ENCODE peak calls at places on chromosomes 16 and 17, in seven cellular contexts. One of them, this sample, is unnamed.

GRCh38 chr17:38919316-38920078 is 5.9 kb upstream of the LASP1NB start:
- DNase-seq in Peyer's patch: peak
- DNase-seq in stomach: peak
- DNase-seq in A549: no peak
- DNase-seq in ovary: peak
- DNase-seq in K562: no peak
- DNase-seq in IMR-90: no peak
- DNase-seq in this sample: no peak

GRCh38 chr16:70438983-70439862 is at the start of gene ST3GAL2:
- DNase-seq in Peyer's patch: peak
- DNase-seq in A549: peak
- DNase-seq in ovary: peak
- DNase-seq in IMR-90: peak
- DNase-seq in K562: peak
- DNase-seq in stomach: peak
- DNase-seq in this sample: peak

GRCh38 chr16:13957197-13958078 is 37.5 kb downstream of the ERCC4 start:
- DNase-seq in IMR-90: peak
- DNase-seq in A549: peak
- DNase-seq in K562: peak
- DNase-seq in stomach: peak
- DNase-seq in ovary: peak
- DNase-seq in Peyer's patch: peak
- DNase-seq in this sample: peak

GRCh38 chr17:21020622-21021021 is 22.2 kb downstream of the USP22 start:
- DNase-seq in ovary: no peak
- DNase-seq in IMR-90: no peak
- DNase-seq in Peyer's patch: peak
- DNase-seq in A549: no peak
- DNase-seq in K562: no peak
- DNase-seq in stomach: no peak
- DNase-seq in this sample: no peak

GRCh38 chr17:65457183-65457582 is 104.3 kb downstream of the AXIN2 start:
- DNase-seq in K562: no peak
- DNase-seq in A549: no peak
- DNase-seq in Peyer's patch: no peak
- DNase-seq in stomach: no peak
- DNase-seq in ovary: no peak
- DNase-seq in IMR-90: no peak
- DNase-seq in this sample: no peak

GRCh38 chr16:72884573-72884972 is 163.4 kb downstream of the ZFHX3 start:
- DNase-seq in stomach: no peak
- DNase-seq in ovary: no peak
- DNase-seq in K562: no peak
- DNase-seq in Peyer's patch: no peak
- DNase-seq in IMR-90: no peak
- DNase-seq in A549: no peak
- DNase-seq in this sample: no peak

GRCh38 chr17:28744104-28744801 is 442 bp downstream of the TRAF4 start:
- DNase-seq in ovary: peak
- DNase-seq in A549: peak
- DNase-seq in stomach: peak
- DNase-seq in Peyer's patch: peak
- DNase-seq in IMR-90: peak
- DNase-seq in K562: peak
- DNase-seq in this sample: peak

GRCh38 chr17:43832976-43833829 is at the start of gene MPP3:
- DNase-seq in A549: peak
- DNase-seq in IMR-90: peak
- DNase-seq in ovary: peak
- DNase-seq in K562: peak
- DNase-seq in stomach: peak
- DNase-seq in Peyer's patch: peak
- DNase-seq in this sample: peak

GRCh38 chr16:51762081-51762995 is 611.3 kb upstream of the SALL1 start:
- DNase-seq in K562: peak
- DNase-seq in stomach: peak
- DNase-seq in IMR-90: peak
- DNase-seq in Peyer's patch: peak
- DNase-seq in A549: peak
- DNase-seq in ovary: peak
- DNase-seq in this sample: peak

GRCh38 chr17:4208228-4208627 is 55.6 kb downstream of the ANKFY1 start:
- DNase-seq in IMR-90: peak
- DNase-seq in Peyer's patch: no peak
- DNase-seq in A549: no peak
- DNase-seq in K562: no peak
- DNase-seq in stomach: no peak
- DNase-seq in ovary: no peak
- DNase-seq in this sample: no peak

GRCh38 chr17:1969712-1970111 is 55.4 kb downstream of the RTN4RL1 start:
- DNase-seq in A549: no peak
- DNase-seq in stomach: no peak
- DNase-seq in IMR-90: no peak
- DNase-seq in ovary: no peak
- DNase-seq in Peyer's patch: no peak
- DNase-seq in K562: no peak
- DNase-seq in this sample: no peak

GRCh38 chr16:86681440-86681838 is 103.1 kb downstream of the FOXL1 start:
- DNase-seq in A549: no peak
- DNase-seq in ovary: no peak
- DNase-seq in IMR-90: no peak
- DNase-seq in stomach: no peak
- DNase-seq in K562: no peak
- DNase-seq in Peyer's patch: no peak
- DNase-seq in this sample: no peak

GRCh38 chr17:66531826-66532439 is 229.5 kb downstream of the PRKCA start:
- DNase-seq in A549: no peak
- DNase-seq in stomach: no peak
- DNase-seq in ovary: no peak
- DNase-seq in Peyer's patch: no peak
- DNase-seq in K562: no peak
- DNase-seq in IMR-90: peak
- DNase-seq in this sample: no peak

GRCh38 chr17:37466471-37466870 is 23.2 kb upstream of the DUSP14 start:
- DNase-seq in ovary: no peak
- DNase-seq in A549: no peak
- DNase-seq in K562: no peak
- DNase-seq in Peyer's patch: no peak
- DNase-seq in IMR-90: no peak
- DNase-seq in stomach: no peak
- DNase-seq in this sample: no peak

GRCh38 chr17:7294614-7295153 is at the start of gene YBX2:
- DNase-seq in stomach: peak
- DNase-seq in Peyer's patch: peak
- DNase-seq in ovary: no peak
- DNase-seq in IMR-90: peak
- DNase-seq in K562: peak
- DNase-seq in A549: peak
- DNase-seq in this sample: no peak

GRCh38 chr16:53678756-53679334 is 24.8 kb downstream of the RPGRIP1L start:
- DNase-seq in A549: no peak
- DNase-seq in K562: no peak
- DNase-seq in IMR-90: peak
- DNase-seq in Peyer's patch: no peak
- DNase-seq in stomach: no peak
- DNase-seq in ovary: no peak
- DNase-seq in this sample: no peak

GRCh38 chr16:68289621-68290329 is 21.0 kb downstream of the SLC7A6OS start:
- DNase-seq in A549: no peak
- DNase-seq in ovary: no peak
- DNase-seq in stomach: no peak
- DNase-seq in K562: peak
- DNase-seq in IMR-90: no peak
- DNase-seq in Peyer's patch: peak
- DNase-seq in this sample: no peak

GRCh38 chr16:75398333-75398732 is 35.0 kb downstream of the CFDP1 start:
- DNase-seq in stomach: no peak
- DNase-seq in IMR-90: no peak
- DNase-seq in Peyer's patch: no peak
- DNase-seq in K562: no peak
- DNase-seq in A549: no peak
- DNase-seq in ovary: no peak
- DNase-seq in this sample: no peak

GRCh38 chr17:39687101-39687545 is 734 bp downstream of the PGAP3 start:
- DNase-seq in A549: no peak
- DNase-seq in stomach: no peak
- DNase-seq in K562: no peak
- DNase-seq in Peyer's patch: no peak
- DNase-seq in IMR-90: no peak
- DNase-seq in ovary: no peak
- DNase-seq in this sample: no peak

GRCh38 chr17:56777859-56778258 is 55.9 kb downstream of the C17orf67 start:
- DNase-seq in IMR-90: peak
- DNase-seq in A549: no peak
- DNase-seq in Peyer's patch: no peak
- DNase-seq in K562: no peak
- DNase-seq in ovary: no peak
- DNase-seq in stomach: no peak
- DNase-seq in this sample: no peak

GRCh38 chr16:5349661-5350060 is 252.1 kb upstream of the EEF2KMT start:
- DNase-seq in K562: no peak
- DNase-seq in stomach: no peak
- DNase-seq in IMR-90: no peak
- DNase-seq in Peyer's patch: no peak
- DNase-seq in A549: no peak
- DNase-seq in ovary: no peak
- DNase-seq in this sample: no peak

GRCh38 chr16:69469807-69470561 is 45.6 kb downstream of the CYB5B start:
- DNase-seq in K562: no peak
- DNase-seq in IMR-90: no peak
- DNase-seq in Peyer's patch: no peak
- DNase-seq in stomach: no peak
- DNase-seq in ovary: no peak
- DNase-seq in A549: no peak
- DNase-seq in this sample: no peak

GRCh38 chr16:19890901-19891300 is 6.3 kb upstream of the GPRC5B start:
- DNase-seq in K562: no peak
- DNase-seq in IMR-90: no peak
- DNase-seq in A549: no peak
- DNase-seq in ovary: no peak
- DNase-seq in stomach: no peak
- DNase-seq in Peyer's patch: no peak
- DNase-seq in this sample: no peak

GRCh38 chr16:31386157-31386984 is 6.8 kb upstream of the ITGAD start:
- DNase-seq in stomach: no peak
- DNase-seq in ovary: no peak
- DNase-seq in Peyer's patch: no peak
- DNase-seq in K562: no peak
- DNase-seq in A549: peak
- DNase-seq in IMR-90: peak
- DNase-seq in this sample: no peak

GRCh38 chr16:15950167-15950854 is 895 bp downstream of the ABCC1 start:
- DNase-seq in ovary: peak
- DNase-seq in A549: no peak
- DNase-seq in Peyer's patch: peak
- DNase-seq in K562: peak
- DNase-seq in IMR-90: peak
- DNase-seq in stomach: peak
- DNase-seq in this sample: peak

GRCh38 chr17:63841350-63842172 is 924 bp downstream of the SMARCD2 start:
- DNase-seq in A549: no peak
- DNase-seq in IMR-90: peak
- DNase-seq in K562: no peak
- DNase-seq in ovary: peak
- DNase-seq in Peyer's patch: peak
- DNase-seq in stomach: peak
- DNase-seq in this sample: peak

GRCh38 chr17:48593126-48593829 is at the start of gene HOXB5:
- DNase-seq in IMR-90: peak
- DNase-seq in stomach: no peak
- DNase-seq in A549: no peak
- DNase-seq in Peyer's patch: peak
- DNase-seq in K562: no peak
- DNase-seq in ovary: no peak
- DNase-seq in this sample: no peak
- H3K4me3 ChIP-seq in IMR-90: peak
- H3K4me3 ChIP-seq in stomach: peak
- H3K4me3 ChIP-seq in A549: peak
- H3K4me3 ChIP-seq in Peyer's patch: peak
- H3K4me3 ChIP-seq in K562: no peak
- H3K4me3 ChIP-seq in ovary: peak
- H3K4me3 ChIP-seq in this sample: peak

GRCh38 chr17:48037036-48037881 is at the start of gene COPZ2:
- DNase-seq in IMR-90: peak
- DNase-seq in Peyer's patch: peak
- DNase-seq in K562: no peak
- DNase-seq in stomach: peak
- DNase-seq in ovary: no peak
- DNase-seq in A549: peak
- DNase-seq in this sample: peak
- TF ChIP-seq POLR2A in IMR-90: no peak
- TF ChIP-seq POLR2A in Peyer's patch: no peak
- TF ChIP-seq POLR2A in K562: no peak
- TF ChIP-seq POLR2A in stomach: no peak
- TF ChIP-seq POLR2A in ovary: no peak
- TF ChIP-seq POLR2A in A549: peak
- TF ChIP-seq POLR2A in this sample: no peak

GRCh38 chr17:50195196-50195865 is 6.1 kb downstream of the COL1A1 start:
- DNase-seq in stomach: no peak
- DNase-seq in K562: no peak
- DNase-seq in A549: no peak
- DNase-seq in ovary: no peak
- DNase-seq in IMR-90: peak
- DNase-seq in Peyer's patch: no peak
- DNase-seq in this sample: no peak
- TF ChIP-seq CTCF in stomach: no peak
- TF ChIP-seq CTCF in K562: peak
- TF ChIP-seq CTCF in A549: peak
- TF ChIP-seq CTCF in ovary: no peak
- TF ChIP-seq CTCF in IMR-90: peak
- TF ChIP-seq CTCF in Peyer's patch: no peak
- TF ChIP-seq CTCF in this sample: no peak

DNA sequence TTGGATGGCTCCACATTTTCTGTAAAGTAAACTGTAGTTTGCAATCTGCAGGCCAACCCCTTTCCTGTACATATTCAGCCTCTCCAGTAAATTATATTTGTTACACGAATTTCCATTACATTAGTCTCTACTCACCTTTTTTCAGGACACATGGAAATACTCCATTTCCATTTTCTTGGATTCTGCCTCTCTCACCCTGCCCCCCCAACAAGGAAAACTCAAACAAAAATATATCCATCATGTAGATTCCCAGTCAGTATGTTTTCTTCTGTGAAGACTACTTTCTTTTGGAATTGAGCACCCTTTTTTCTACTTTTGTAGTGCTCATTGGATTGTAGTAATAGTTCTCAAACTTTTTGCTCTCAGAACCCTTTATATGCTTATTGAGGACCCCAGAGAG is 2.9 kb downstream of the PPM1D start:
- DNase-seq in Peyer's patch: no peak
- DNase-seq in A549: no peak
- DNase-seq in K562: no peak
- DNase-seq in ovary: no peak
- DNase-seq in IMR-90: no peak
- DNase-seq in stomach: no peak
- DNase-seq in this sample: no peak
- H3K4me3 ChIP-seq in Peyer's patch: peak
- H3K4me3 ChIP-seq in A549: peak
- H3K4me3 ChIP-seq in K562: peak
- H3K4me3 ChIP-seq in ovary: peak
- H3K4me3 ChIP-seq in IMR-90: peak
- H3K4me3 ChIP-seq in stomach: peak
- H3K4me3 ChIP-seq in this sample: peak

This sample was measured in uterus.